ENCODE peak calls at places on chromosomes 6 and 20, in four cellular contexts. B, R, D and X are unnamed samples.
A peak's percentile ranks its signal among the peaks of the same experiment; 100 is the strongest.

GRCh38 chr6:25472314-25472713 is 179.7 kb upstream of the SCGN start:
- DNase-seq in B (no peak), R (no peak), D (no peak), X (no peak)

GRCh38 chr6:24981385-24981758 is 45.6 kb upstream of the RIPOR2 start:
- DNase-seq in B (peak; percentile 36), R (no peak), D (peak; percentile 89), X (no peak)

GRCh38 chr20:8690074-8690473 is 378.8 kb upstream of the PLCB4 start:
- DNase-seq in B (no peak), R (no peak), D (no peak), X (no peak)

GRCh38 chr20:45012682-45013302 is 46.5 kb downstream of the STK4 start:
- DNase-seq in B (no peak), R (no peak), D (peak; percentile 82), X (no peak)

GRCh38 chr6:134676307-134677281 is 273.3 kb downstream of the ALDH8A1 start:
- DNase-seq in B (no peak), R (no peak), D (peak; percentile 13), X (no peak)

GRCh38 chr6:219641-220198 is 72.6 kb upstream of the DUSP22 start:
- DNase-seq in B (no peak), R (no peak), D (peak; percentile 59), X (no peak)

GRCh38 chr6:151001387-151002063 is 136.0 kb downstream of the MTHFD1L start:
- DNase-seq in B (no peak), R (no peak), D (no peak), X (no peak)

GRCh38 chr6:5173862-5174643 is 86.7 kb downstream of the LYRM4 start:
- DNase-seq in B (no peak), R (peak; percentile 69), D (no peak), X (no peak)

GRCh38 chr20:60071965-60072364 is 113.7 kb downstream of the CDH26 start:
- DNase-seq in B (no peak), R (no peak), D (no peak), X (peak; percentile 9)

GRCh38 chr20:48194026-48194425 is 408.7 kb upstream of the SULF2 start:
- DNase-seq in B (no peak), R (no peak), D (no peak), X (no peak)

GRCh38 chr6:15730442-15730841 is 67.6 kb upstream of the DTNBP1 start:
- DNase-seq in B (no peak), R (no peak), D (no peak), X (no peak)

GRCh38 chr20:51800769-51801219 is 1.5 kb downstream of the SALL4 start:
- DNase-seq in B (peak; percentile 24), R (no peak), D (peak; percentile 81), X (peak; percentile 81)

GRCh38 chr20:13147071-13147961 is 73.8 kb upstream of the ISM1 start:
- DNase-seq in B (no peak), R (no peak), D (peak; percentile 4), X (no peak)

GRCh38 chr6:1604991-1605821 is 4.5 kb upstream of the FOXC1 start:
- DNase-seq in B (no peak), R (no peak), D (no peak), X (no peak)
- H3K4me1 ChIP-seq in B (peaks cover 3% of the 10 kb centered on the region), R (peaks cover 54% of the 10 kb centered on the region), D (peaks cover 11% of the 10 kb centered on the region), X (no peaks in the 10 kb centered on the region)

DNA sequence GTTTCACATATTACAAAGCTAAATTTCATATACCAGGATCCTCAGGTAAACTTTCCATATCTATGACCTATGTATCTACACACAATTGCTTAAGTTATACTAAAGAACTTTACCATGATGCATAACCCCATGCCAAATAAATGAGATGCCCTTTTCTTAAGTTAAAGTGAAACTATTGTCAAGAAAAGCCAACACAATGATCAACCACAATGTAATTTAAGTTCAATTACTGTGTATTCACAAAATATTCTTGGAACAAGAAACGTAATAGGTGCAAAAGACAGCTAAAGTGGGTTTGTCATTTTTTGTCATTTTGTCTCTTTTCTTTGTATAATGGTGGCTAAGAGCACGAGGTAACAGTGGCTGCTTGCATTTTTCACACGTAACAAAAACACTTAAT is 158.0 kb upstream of the SHLD1 start:
- DNase-seq in B (no peak), R (no peak), D (no peak), X (no peak)
- H3K4me1 ChIP-seq in B (no peaks in the 10 kb centered on the region), R (peaks cover 43% of the 10 kb centered on the region), D (no peaks in the 10 kb centered on the region), X (no peaks in the 10 kb centered on the region)

GRCh38 chr6:162974685-162975084 is 246.9 kb downstream of the PACRG start:
- DNase-seq in B (no peak), R (no peak), D (no peak), X (no peak)

GRCh38 chr6:162976141-162976540 is 248.4 kb downstream of the PACRG start:
- DNase-seq in B (no peak), R (no peak), D (no peak), X (no peak)

GRCh38 chr6:162973975-162974374 is 246.2 kb downstream of the PACRG start:
- DNase-seq in B (no peak), R (no peak), D (no peak), X (no peak)

GRCh38 chr6:162973141-162973872 is 245.5 kb downstream of the PACRG start:
- DNase-seq in B (no peak), R (no peak), D (no peak), X (no peak)

DNA sequence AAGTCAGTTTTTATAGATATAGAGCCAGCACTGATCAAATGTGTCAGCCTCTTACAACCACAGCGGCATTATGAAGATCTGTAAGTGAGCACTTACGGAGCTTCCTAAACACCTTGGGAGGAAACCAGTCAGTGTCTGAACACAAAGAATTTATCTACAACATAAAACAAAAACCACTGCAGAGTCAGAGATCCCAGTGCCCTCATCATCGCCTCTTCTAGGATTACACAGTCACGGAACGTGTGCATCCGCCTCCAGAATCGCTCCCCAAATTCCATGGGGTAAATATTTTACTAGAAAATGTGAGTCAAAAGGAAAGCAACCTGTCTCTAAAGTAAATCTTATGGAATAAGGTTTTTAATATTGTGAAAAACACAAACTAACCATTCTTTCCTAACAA is 243.6 kb downstream of the PACRG start:
- DNase-seq in B (no peak), R (no peak), D (no peak), X (no peak)
- H3K4me1 ChIP-seq in B (no peaks in the 10 kb centered on the region), R (no peaks in the 10 kb centered on the region), D (no peaks in the 10 kb centered on the region), X (peaks cover 7% of the 10 kb centered on the region)

GRCh38 chr6:41976794-41977484 is 35.3 kb upstream of the CCND3 start:
- DNase-seq in B (no peak), R (no peak), D (no peak), X (no peak)

GRCh38 chr6:41970436-41970846 is 28.8 kb upstream of the CCND3 start:
- DNase-seq in B (peak; percentile 16), R (no peak), D (no peak), X (no peak)

GRCh38 chr6:41975276-41975675 is 33.7 kb upstream of the CCND3 start:
- DNase-seq in B (no peak), R (no peak), D (no peak), X (no peak)

DNA sequence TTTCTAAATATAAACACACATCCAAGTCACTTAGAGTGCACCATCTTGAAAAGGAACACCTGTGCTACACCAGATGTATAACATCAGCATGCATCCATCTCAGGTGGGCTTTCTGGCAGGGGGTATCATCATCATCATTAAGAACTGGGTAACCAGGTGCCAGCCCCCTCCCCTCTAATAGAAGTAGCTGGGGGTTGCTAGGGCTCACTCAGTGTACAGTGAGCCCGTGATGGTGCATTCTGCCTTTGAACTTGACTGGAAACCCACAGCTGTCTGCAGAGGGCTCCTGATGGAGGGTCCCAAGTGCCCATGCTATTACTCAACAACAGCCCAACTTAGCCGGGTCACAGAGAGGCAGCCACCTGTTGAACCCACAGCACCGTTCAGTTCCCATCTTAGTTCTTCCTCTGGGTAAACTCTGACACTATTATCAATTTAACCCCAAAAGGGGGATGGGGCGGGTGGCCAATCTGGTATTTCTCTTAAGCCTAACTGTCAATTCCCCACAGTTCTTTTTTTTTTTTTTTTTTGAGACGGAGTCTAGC is 32.7 kb upstream of the CCND3 start:
- DNase-seq in B (no peak), R (no peak), D (no peak), X (no peak)
- H3K4me1 ChIP-seq in B (peaks cover 7% of the 10 kb centered on the region), R (peaks cover 30% of the 10 kb centered on the region), D (no peaks in the 10 kb centered on the region), X (peaks cover 10% of the 10 kb centered on the region)